ENCODE peak calls at places on chromosomes 13 and 19, in five cellular contexts. One of them, this sample, is unnamed.

GRCh38 chr19:49362926-49363264 is 679 bp upstream of the TEAD2 start:
- DNase-seq in H1: no peak
- DNase-seq in neuronal stem cell: peak
- DNase-seq in H9: no peak
- DNase-seq in mesenchymal stem cell: no peak
- DNase-seq in this sample: peak

GRCh38 chr19:58518261-58519086 is 1.1 kb downstream of the ZBTB45 start:
- DNase-seq in H1: no peak
- DNase-seq in H9: peak
- DNase-seq in neuronal stem cell: no peak
- DNase-seq in mesenchymal stem cell: no peak
- DNase-seq in this sample: no peak

GRCh38 chr13:31978021-31978420 is 53.6 kb upstream of the FRY start:
- DNase-seq in mesenchymal stem cell: no peak
- DNase-seq in H1: no peak
- DNase-seq in H9: no peak
- DNase-seq in neuronal stem cell: no peak
- DNase-seq in this sample: peak

GRCh38 chr19:38898788-38899446 is 501 bp downstream of the SIRT2 start:
- DNase-seq in H1: no peak
- DNase-seq in H9: no peak
- DNase-seq in mesenchymal stem cell: peak
- DNase-seq in neuronal stem cell: peak
- DNase-seq in this sample: no peak

GRCh38 chr19:35755550-35756371 is 1.1 kb downstream of the HSPB6 start:
- DNase-seq in H1: no peak
- DNase-seq in H9: peak
- DNase-seq in neuronal stem cell: no peak
- DNase-seq in mesenchymal stem cell: peak
- DNase-seq in this sample: peak

GRCh38 chr13:51097353-51098043 is 13.6 kb downstream of the C13orf42 start:
- DNase-seq in H1: peak
- DNase-seq in H9: no peak
- DNase-seq in neuronal stem cell: no peak
- DNase-seq in mesenchymal stem cell: no peak
- DNase-seq in this sample: no peak

GRCh38 chr19:35459414-35460082 is 11.5 kb downstream of the FFAR2 start:
- DNase-seq in H9: no peak
- DNase-seq in neuronal stem cell: no peak
- DNase-seq in H1: no peak
- DNase-seq in mesenchymal stem cell: peak
- DNase-seq in this sample: no peak

GRCh38 chr13:39144941-39145533 is 106.8 kb downstream of the NHLRC3 start:
- DNase-seq in mesenchymal stem cell: peak
- DNase-seq in neuronal stem cell: peak
- DNase-seq in H1: peak
- DNase-seq in H9: peak
- DNase-seq in this sample: peak

GRCh38 chr13:26872444-26873173 is 112.0 kb upstream of the GPR12 start:
- DNase-seq in mesenchymal stem cell: peak
- DNase-seq in neuronal stem cell: peak
- DNase-seq in H1: peak
- DNase-seq in H9: peak
- DNase-seq in this sample: peak

DNA sequence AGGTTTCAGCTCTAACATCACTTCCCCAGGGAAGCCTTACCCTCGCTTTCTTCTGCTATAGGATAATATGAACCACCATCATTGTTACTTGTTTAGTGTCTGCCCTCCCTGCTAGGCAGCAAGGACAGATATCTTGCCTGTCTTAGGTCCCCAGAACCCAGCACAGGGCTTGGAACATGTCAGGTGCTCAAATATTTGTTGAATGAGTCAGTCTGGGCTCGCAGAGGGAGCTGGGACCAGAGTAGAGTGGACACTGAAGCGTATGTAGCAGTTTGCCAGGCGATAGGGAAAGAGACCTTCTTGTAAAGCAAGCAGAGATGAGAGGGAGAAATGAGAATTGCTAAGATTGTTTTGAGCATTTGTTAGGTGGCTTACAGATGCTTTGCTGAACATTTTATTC is 11.7 kb downstream of the BCKDHA start:
- DNase-seq in mesenchymal stem cell: peak
- DNase-seq in H9: peak
- DNase-seq in H1: no peak
- DNase-seq in neuronal stem cell: no peak
- DNase-seq in this sample: peak
- H2BK12ac ChIP-seq in mesenchymal stem cell: no peak
- H2BK12ac ChIP-seq in H9: no peak
- H2BK12ac ChIP-seq in H1: no peak
- H2BK12ac ChIP-seq in neuronal stem cell: no peak
- H2BK12ac ChIP-seq in this sample: no peak

GRCh38 chr19:52269338-52270261 is at the start of gene ZNF766:
- DNase-seq in mesenchymal stem cell: peak
- DNase-seq in neuronal stem cell: peak
- DNase-seq in H1: peak
- DNase-seq in H9: peak
- DNase-seq in this sample: peak
- H4K91ac ChIP-seq in mesenchymal stem cell: peak
- H4K91ac ChIP-seq in neuronal stem cell: peak
- H4K91ac ChIP-seq in H1: peak
- H4K91ac ChIP-seq in H9: peak
- H4K91ac ChIP-seq in this sample: peak

GRCh38 chr13:79725841-79726240 is 244.9 kb downstream of the NDFIP2 start:
- DNase-seq in mesenchymal stem cell: no peak
- DNase-seq in H9: no peak
- DNase-seq in neuronal stem cell: no peak
- DNase-seq in H1: no peak
- DNase-seq in this sample: no peak
- H2BK12ac ChIP-seq in mesenchymal stem cell: no peak
- H2BK12ac ChIP-seq in H9: no peak
- H2BK12ac ChIP-seq in neuronal stem cell: no peak
- H2BK12ac ChIP-seq in H1: no peak
- H2BK12ac ChIP-seq in this sample: no peak

GRCh38 chr13:95237310-95237870 is 63.9 kb downstream of the ABCC4 start:
- DNase-seq in neuronal stem cell: no peak
- DNase-seq in mesenchymal stem cell: no peak
- DNase-seq in H1: no peak
- DNase-seq in H9: no peak
- DNase-seq in this sample: no peak

GRCh38 chr13:95235944-95236343 is 65.3 kb downstream of the ABCC4 start:
- DNase-seq in H9: no peak
- DNase-seq in H1: no peak
- DNase-seq in neuronal stem cell: no peak
- DNase-seq in mesenchymal stem cell: no peak
- DNase-seq in this sample: no peak

GRCh38 chr13:95239293-95239692 is 62.0 kb downstream of the ABCC4 start:
- DNase-seq in H9: no peak
- DNase-seq in neuronal stem cell: no peak
- DNase-seq in mesenchymal stem cell: peak
- DNase-seq in H1: no peak
- DNase-seq in this sample: no peak

GRCh38 chr13:95235199-95235726 is 66.0 kb downstream of the ABCC4 start:
- DNase-seq in H9: no peak
- DNase-seq in H1: no peak
- DNase-seq in mesenchymal stem cell: peak
- DNase-seq in neuronal stem cell: no peak
- DNase-seq in this sample: no peak

GRCh38 chr13:95236774-95237173 is 64.5 kb downstream of the ABCC4 start:
- DNase-seq in mesenchymal stem cell: no peak
- DNase-seq in H9: no peak
- DNase-seq in H1: no peak
- DNase-seq in neuronal stem cell: no peak
- DNase-seq in this sample: no peak
- H4K91ac ChIP-seq in mesenchymal stem cell: no peak
- H4K91ac ChIP-seq in H9: no peak
- H4K91ac ChIP-seq in H1: no peak
- H4K91ac ChIP-seq in neuronal stem cell: no peak
- H4K91ac ChIP-seq in this sample: no peak

GRCh38 chr13:65090191-65090590 is 2139.9 kb downstream of the PCDH9 start:
- DNase-seq in H9: no peak
- DNase-seq in neuronal stem cell: no peak
- DNase-seq in H1: no peak
- DNase-seq in mesenchymal stem cell: no peak
- DNase-seq in this sample: no peak

GRCh38 chr13:65095118-65095517 is 2135.0 kb downstream of the PCDH9 start:
- DNase-seq in H9: no peak
- DNase-seq in H1: no peak
- DNase-seq in neuronal stem cell: no peak
- DNase-seq in mesenchymal stem cell: no peak
- DNase-seq in this sample: no peak

GRCh38 chr13:65093352-65093751 is 2136.8 kb downstream of the PCDH9 start:
- DNase-seq in H1: no peak
- DNase-seq in neuronal stem cell: no peak
- DNase-seq in H9: no peak
- DNase-seq in mesenchymal stem cell: no peak
- DNase-seq in this sample: no peak

GRCh38 chr13:65091031-65091430 is 2139.1 kb downstream of the PCDH9 start:
- DNase-seq in H1: no peak
- DNase-seq in H9: no peak
- DNase-seq in neuronal stem cell: no peak
- DNase-seq in mesenchymal stem cell: no peak
- DNase-seq in this sample: no peak

DNA sequence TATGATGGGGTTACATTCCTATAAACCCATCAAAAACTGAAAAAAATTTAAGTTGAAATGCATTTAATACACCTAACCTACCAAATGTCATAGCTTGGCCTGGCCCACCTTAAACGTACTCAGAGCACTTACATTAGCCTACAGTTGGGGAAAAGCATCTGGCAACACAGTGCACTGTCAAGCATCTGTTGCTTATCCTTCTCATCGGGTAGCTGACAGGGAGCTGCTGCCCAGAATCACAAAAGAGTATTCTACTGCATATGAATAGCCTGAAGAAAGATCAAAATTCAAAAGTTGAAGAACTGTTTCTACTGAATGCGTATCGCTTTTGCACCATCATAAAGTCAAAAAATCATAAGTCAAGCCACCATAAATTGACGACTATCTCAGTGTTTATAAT is 2134.4 kb downstream of the PCDH9 start:
- DNase-seq in mesenchymal stem cell: no peak
- DNase-seq in H1: no peak
- DNase-seq in H9: no peak
- DNase-seq in neuronal stem cell: no peak
- DNase-seq in this sample: no peak
- H2BK12ac ChIP-seq in mesenchymal stem cell: no peak
- H2BK12ac ChIP-seq in H1: no peak
- H2BK12ac ChIP-seq in H9: no peak
- H2BK12ac ChIP-seq in neuronal stem cell: no peak
- H2BK12ac ChIP-seq in this sample: no peak

GRCh38 chr19:18461471-18461870 is 23.5 kb upstream of the ISYNA1 start:
- DNase-seq in neuronal stem cell: no peak
- DNase-seq in H9: no peak
- DNase-seq in H1: no peak
- DNase-seq in mesenchymal stem cell: no peak
- DNase-seq in this sample: no peak
- H4K91ac ChIP-seq in neuronal stem cell: no peak
- H4K91ac ChIP-seq in H9: no peak
- H4K91ac ChIP-seq in H1: no peak
- H4K91ac ChIP-seq in mesenchymal stem cell: peak
- H4K91ac ChIP-seq in this sample: peak